ENCODE peak calls at places on chromosomes 2 and 18, in four cellular contexts. One of them, this sample, is unnamed. For H3K27me3, the result is how much of the 10 kb centered on the place peaks cover.

GRCh38 chr2:173829727-173830126 is 135.4 kb downstream of the SP3 start:
- DNase-seq in psoas muscle: no peak
- DNase-seq in foreskin keratinocyte: no peak
- DNase-seq in effector memory CD4-positive, alpha-beta T cell: no peak
- DNase-seq in this sample: no peak

GRCh38 chr18:63207154-63207790 is 112.3 kb downstream of the BCL2 start:
- DNase-seq in psoas muscle: no peak
- DNase-seq in foreskin keratinocyte: no peak
- DNase-seq in effector memory CD4-positive, alpha-beta T cell: no peak
- DNase-seq in this sample: no peak

GRCh38 chr2:230018153-230018552 is 50.6 kb downstream of the SLC16A14 start:
- DNase-seq in psoas muscle: no peak
- DNase-seq in foreskin keratinocyte: peak
- DNase-seq in effector memory CD4-positive, alpha-beta T cell: no peak
- DNase-seq in this sample: no peak

GRCh38 chr2:47073217-47073616 is 81.9 kb downstream of the STPG4 start:
- DNase-seq in psoas muscle: no peak
- DNase-seq in foreskin keratinocyte: no peak
- DNase-seq in effector memory CD4-positive, alpha-beta T cell: no peak
- DNase-seq in this sample: no peak

GRCh38 chr2:64695656-64696310 is 42.1 kb upstream of the SERTAD2 start:
- DNase-seq in psoas muscle: no peak
- DNase-seq in foreskin keratinocyte: no peak
- DNase-seq in effector memory CD4-positive, alpha-beta T cell: no peak
- DNase-seq in this sample: no peak

GRCh38 chr2:85727798-85728197 is 26.0 kb upstream of the ATOH8 start:
- DNase-seq in psoas muscle: no peak
- DNase-seq in foreskin keratinocyte: no peak
- DNase-seq in effector memory CD4-positive, alpha-beta T cell: no peak
- DNase-seq in this sample: peak

GRCh38 chr2:118224144-118224887 is 136.0 kb downstream of the INSIG2 start:
- DNase-seq in psoas muscle: peak
- DNase-seq in foreskin keratinocyte: no peak
- DNase-seq in effector memory CD4-positive, alpha-beta T cell: no peak
- DNase-seq in this sample: peak

GRCh38 chr2:30113617-30114293 is 33.1 kb upstream of the YPEL5 start:
- DNase-seq in psoas muscle: peak
- DNase-seq in foreskin keratinocyte: peak
- DNase-seq in effector memory CD4-positive, alpha-beta T cell: no peak
- DNase-seq in this sample: no peak

GRCh38 chr2:8487461-8487932 is 194.4 kb upstream of the ID2 start:
- DNase-seq in psoas muscle: no peak
- DNase-seq in foreskin keratinocyte: no peak
- DNase-seq in effector memory CD4-positive, alpha-beta T cell: peak
- DNase-seq in this sample: no peak

GRCh38 chr18:23712445-23712844 is 23.2 kb downstream of the LAMA3 start:
- DNase-seq in psoas muscle: no peak
- DNase-seq in foreskin keratinocyte: no peak
- DNase-seq in effector memory CD4-positive, alpha-beta T cell: no peak
- DNase-seq in this sample: no peak

GRCh38 chr2:105800036-105800755 is 55.5 kb downstream of the NCK2 start:
- DNase-seq in psoas muscle: no peak
- DNase-seq in foreskin keratinocyte: no peak
- DNase-seq in effector memory CD4-positive, alpha-beta T cell: no peak
- DNase-seq in this sample: no peak

GRCh38 chr18:44974174-44974573 is 293.5 kb downstream of the SETBP1 start:
- DNase-seq in psoas muscle: no peak
- DNase-seq in foreskin keratinocyte: no peak
- DNase-seq in effector memory CD4-positive, alpha-beta T cell: no peak
- DNase-seq in this sample: no peak

GRCh38 chr18:31039426-31039825 is 3.1 kb downstream of the DSC3 start:
- DNase-seq in psoas muscle: no peak
- DNase-seq in foreskin keratinocyte: peak
- DNase-seq in effector memory CD4-positive, alpha-beta T cell: no peak
- DNase-seq in this sample: no peak

GRCh38 chr2:128413014-128413717 is 94.5 kb upstream of the HS6ST1 start:
- DNase-seq in psoas muscle: no peak
- DNase-seq in foreskin keratinocyte: no peak
- DNase-seq in effector memory CD4-positive, alpha-beta T cell: no peak
- DNase-seq in this sample: no peak

GRCh38 chr18:1036926-1037325 is 132.3 kb downstream of the ADCYAP1 start:
- DNase-seq in psoas muscle: no peak
- DNase-seq in foreskin keratinocyte: no peak
- DNase-seq in effector memory CD4-positive, alpha-beta T cell: no peak
- DNase-seq in this sample: no peak

GRCh38 chr2:222982010-222982908 is 69.7 kb upstream of the KCNE4 start:
- DNase-seq in psoas muscle: peak
- DNase-seq in foreskin keratinocyte: no peak
- DNase-seq in effector memory CD4-positive, alpha-beta T cell: no peak
- DNase-seq in this sample: no peak

GRCh38 chr2:196801578-196801977 is 2.1 kb upstream of the GTF3C3 start:
- DNase-seq in psoas muscle: no peak
- DNase-seq in foreskin keratinocyte: no peak
- DNase-seq in effector memory CD4-positive, alpha-beta T cell: no peak
- DNase-seq in this sample: no peak

GRCh38 chr18:75247041-75247551 is 36.5 kb downstream of the TSHZ1 start:
- DNase-seq in psoas muscle: no peak
- DNase-seq in foreskin keratinocyte: no peak
- DNase-seq in effector memory CD4-positive, alpha-beta T cell: no peak
- DNase-seq in this sample: no peak

GRCh38 chr2:217246108-217246507 is 386.2 kb upstream of the TNP1 start:
- DNase-seq in psoas muscle: no peak
- DNase-seq in foreskin keratinocyte: no peak
- DNase-seq in effector memory CD4-positive, alpha-beta T cell: no peak
- DNase-seq in this sample: no peak

GRCh38 chr2:65999103-65999502 is 435.8 kb upstream of the MEIS1 start:
- DNase-seq in psoas muscle: no peak
- DNase-seq in foreskin keratinocyte: no peak
- DNase-seq in effector memory CD4-positive, alpha-beta T cell: no peak
- DNase-seq in this sample: no peak

GRCh38 chr2:148582679-148583511 is 61.7 kb upstream of the EPC2 start:
- DNase-seq in psoas muscle: no peak
- DNase-seq in foreskin keratinocyte: no peak
- DNase-seq in effector memory CD4-positive, alpha-beta T cell: no peak
- DNase-seq in this sample: no peak

GRCh38 chr18:58298251-58299134 is 254.5 kb downstream of the NEDD4L start:
- DNase-seq in psoas muscle: no peak
- DNase-seq in foreskin keratinocyte: no peak
- DNase-seq in effector memory CD4-positive, alpha-beta T cell: no peak
- DNase-seq in this sample: no peak

GRCh38 chr2:72921088-72921851 is 4.0 kb downstream of the EMX1 start:
- DNase-seq in psoas muscle: no peak
- DNase-seq in foreskin keratinocyte: no peak
- DNase-seq in effector memory CD4-positive, alpha-beta T cell: no peak
- DNase-seq in this sample: peak

GRCh38 chr2:44016282-44016681 is 20.5 kb upstream of the LRPPRC start:
- DNase-seq in psoas muscle: peak
- DNase-seq in foreskin keratinocyte: no peak
- DNase-seq in effector memory CD4-positive, alpha-beta T cell: no peak
- DNase-seq in this sample: no peak

GRCh38 chr2:191845248-191845715 is 1.6 kb downstream of the CAVIN2 start:
- DNase-seq in psoas muscle: peak
- DNase-seq in foreskin keratinocyte: no peak
- DNase-seq in effector memory CD4-positive, alpha-beta T cell: no peak
- DNase-seq in this sample: no peak

GRCh38 chr2:237876056-237876439 is 16.6 kb downstream of the RAMP1 start:
- DNase-seq in psoas muscle: no peak
- DNase-seq in foreskin keratinocyte: no peak
- DNase-seq in effector memory CD4-positive, alpha-beta T cell: no peak
- DNase-seq in this sample: no peak

GRCh38 chr2:8573942-8574195 is 108.0 kb upstream of the ID2 start:
- DNase-seq in psoas muscle: no peak
- DNase-seq in foreskin keratinocyte: no peak
- DNase-seq in effector memory CD4-positive, alpha-beta T cell: no peak
- DNase-seq in this sample: no peak

GRCh38 chr2:2793925-2794324 is 462.9 kb upstream of the MYT1L start:
- DNase-seq in psoas muscle: no peak
- DNase-seq in foreskin keratinocyte: no peak
- DNase-seq in effector memory CD4-positive, alpha-beta T cell: no peak
- DNase-seq in this sample: no peak

GRCh38 chr2:233807966-233808892 is 30.1 kb downstream of the MROH2A start:
- DNase-seq in psoas muscle: no peak
- DNase-seq in foreskin keratinocyte: no peak
- DNase-seq in effector memory CD4-positive, alpha-beta T cell: no peak
- DNase-seq in this sample: no peak

GRCh38 chr2:120546077-120546864 is 189.4 kb upstream of the GLI2 start:
- DNase-seq in psoas muscle: peak
- DNase-seq in foreskin keratinocyte: no peak
- DNase-seq in effector memory CD4-positive, alpha-beta T cell: no peak
- DNase-seq in this sample: no peak

GRCh38 chr2:28544915-28545589 is 49.2 kb downstream of the PLB1 start:
- DNase-seq in psoas muscle: no peak
- DNase-seq in foreskin keratinocyte: no peak
- DNase-seq in effector memory CD4-positive, alpha-beta T cell: peak
- DNase-seq in this sample: no peak

GRCh38 chr2:71934595-71935263 is 212.9 kb downstream of the CYP26B1 start:
- DNase-seq in psoas muscle: peak
- DNase-seq in foreskin keratinocyte: no peak
- DNase-seq in effector memory CD4-positive, alpha-beta T cell: no peak
- DNase-seq in this sample: no peak

GRCh38 chr2:27251786-27252185 is 11.1 kb downstream of the SLC30A3 start:
- DNase-seq in psoas muscle: no peak
- DNase-seq in foreskin keratinocyte: no peak
- DNase-seq in effector memory CD4-positive, alpha-beta T cell: no peak
- DNase-seq in this sample: no peak

GRCh38 chr2:27255187-27255586 is 7.7 kb downstream of the SLC30A3 start:
- DNase-seq in psoas muscle: no peak
- DNase-seq in foreskin keratinocyte: no peak
- DNase-seq in effector memory CD4-positive, alpha-beta T cell: no peak
- DNase-seq in this sample: no peak

GRCh38 chr2:27256855-27257454 is 5.9 kb downstream of the SLC30A3 start:
- DNase-seq in psoas muscle: no peak
- DNase-seq in foreskin keratinocyte: no peak
- DNase-seq in effector memory CD4-positive, alpha-beta T cell: no peak
- DNase-seq in this sample: no peak

GRCh38 chr2:27258051-27258450 is 4.8 kb downstream of the SLC30A3 start:
- DNase-seq in psoas muscle: no peak
- DNase-seq in foreskin keratinocyte: no peak
- DNase-seq in effector memory CD4-positive, alpha-beta T cell: no peak
- DNase-seq in this sample: no peak

GRCh38 chr2:27255660-27256059 is 7.2 kb downstream of the SLC30A3 start:
- DNase-seq in psoas muscle: no peak
- DNase-seq in foreskin keratinocyte: no peak
- DNase-seq in effector memory CD4-positive, alpha-beta T cell: no peak
- DNase-seq in this sample: no peak
- H3K27me3 ChIP-seq in psoas muscle: under half
- H3K27me3 ChIP-seq in foreskin keratinocyte: half or more
- H3K27me3 ChIP-seq in effector memory CD4-positive, alpha-beta T cell: under half
- H3K27me3 ChIP-seq in this sample: half or more

DNA sequence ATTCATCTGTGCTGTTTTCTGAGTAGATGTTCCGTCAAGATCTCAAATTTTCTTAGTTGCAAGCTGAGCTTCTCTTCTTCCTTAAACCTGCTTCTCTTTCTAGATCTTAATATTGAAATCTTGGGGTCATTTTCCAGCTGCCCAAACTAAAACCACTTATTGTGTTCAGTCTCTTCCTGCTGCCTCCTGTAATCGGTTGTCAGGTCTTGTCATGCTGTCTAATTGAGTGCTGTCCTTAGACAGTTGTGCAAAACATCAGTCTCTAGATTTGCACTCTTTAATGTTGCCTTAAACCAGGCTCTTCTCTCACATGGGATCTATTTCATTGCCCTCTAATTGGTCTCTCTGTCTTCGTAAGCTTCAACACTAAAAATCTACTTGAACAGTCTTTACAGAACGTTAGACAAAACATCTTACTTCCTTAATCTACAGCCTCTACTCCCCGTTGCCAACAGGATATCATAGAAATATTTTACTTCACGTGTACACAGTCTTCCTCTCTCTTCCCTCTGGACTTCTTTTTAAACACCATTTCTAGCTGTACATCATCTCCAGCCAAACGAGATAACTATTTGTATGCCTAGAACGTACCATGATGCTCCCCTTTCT is 34.9 kb downstream of the GPD2 start:
- DNase-seq in psoas muscle: no peak
- DNase-seq in foreskin keratinocyte: no peak
- DNase-seq in effector memory CD4-positive, alpha-beta T cell: no peak
- DNase-seq in this sample: no peak
- H3K27me3 ChIP-seq in psoas muscle: under half
- H3K27me3 ChIP-seq in foreskin keratinocyte: under half
- H3K27me3 ChIP-seq in effector memory CD4-positive, alpha-beta T cell: under half
- H3K27me3 ChIP-seq in this sample: under half

GRCh38 chr2:240220371-240220770 is 79.9 kb upstream of the OTOS start:
- DNase-seq in psoas muscle: no peak
- DNase-seq in foreskin keratinocyte: no peak
- DNase-seq in effector memory CD4-positive, alpha-beta T cell: no peak
- DNase-seq in this sample: no peak
- H3K27me3 ChIP-seq in psoas muscle: under half
- H3K27me3 ChIP-seq in foreskin keratinocyte: under half
- H3K27me3 ChIP-seq in effector memory CD4-positive, alpha-beta T cell: under half
- H3K27me3 ChIP-seq in this sample: under half

DNA sequence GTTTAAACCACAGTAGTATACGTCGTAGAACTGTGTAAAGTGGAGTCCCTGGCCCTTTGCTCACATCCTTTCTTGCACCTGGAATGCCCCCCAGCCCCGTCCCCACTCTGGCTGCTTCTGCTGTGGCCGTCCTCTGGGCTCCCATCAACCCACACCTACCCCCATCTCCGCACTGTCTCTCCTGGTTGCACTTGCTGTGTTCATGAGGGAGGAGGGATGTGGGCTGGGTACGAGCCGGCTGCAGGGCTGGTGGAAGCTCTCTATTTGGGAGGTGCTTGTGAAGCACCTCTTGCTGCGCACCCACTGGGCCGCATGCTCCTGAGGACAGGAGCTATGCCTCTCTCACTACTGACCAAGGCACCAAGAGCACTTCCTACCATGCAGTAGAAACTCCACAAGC is 5.1 kb downstream of the OR6B3 start:
- DNase-seq in psoas muscle: no peak
- DNase-seq in foreskin keratinocyte: no peak
- DNase-seq in effector memory CD4-positive, alpha-beta T cell: no peak
- DNase-seq in this sample: no peak
- H3K27me3 ChIP-seq in psoas muscle: under half
- H3K27me3 ChIP-seq in foreskin keratinocyte: half or more
- H3K27me3 ChIP-seq in effector memory CD4-positive, alpha-beta T cell: under half
- H3K27me3 ChIP-seq in this sample: under half

This sample was measured in left lung.